ENCODE peak calls at places on chromosomes 7 and 10, in four cellular contexts. B is endodermal cell; I is CD8-positive, alpha-beta T cell; M is fibroblast of mammary gland. Y is an unnamed sample.

GRCh38 chr7:125506331-125506730 is 576.7 kb upstream of the POT1 start:
- DNase-seq in B (peak; percentile 57), I (no peak), M (no peak), Y (no peak)

GRCh38 chr10:70418229-70418628 is 14.3 kb downstream of the EIF4EBP2 start:
- DNase-seq in B (no peak), I (no peak), M (peak; percentile 69), Y (no peak)

GRCh38 chr10:131044379-131044778 is 267.1 kb downstream of the TCERG1L start:
- DNase-seq in B (no peak), I (no peak), M (no peak), Y (no peak)

GRCh38 chr7:101664893-101665471 is 35.9 kb upstream of the MYL10 start:
- DNase-seq in B (no peak), I (no peak), M (no peak), Y (no peak)

GRCh38 chr10:6416892-6417512 is 163.1 kb downstream of the PRKCQ start:
- DNase-seq in B (no peak), I (no peak), M (peak; percentile 59), Y (no peak)

GRCh38 chr10:132043861-132044695 is 21.7 kb upstream of the JAKMIP3 start:
- DNase-seq in B (peak; percentile 33), I (no peak), M (no peak), Y (no peak)

GRCh38 chr7:773622-773915 is 46.5 kb upstream of the PRKAR1B start:
- DNase-seq in B (no peak), I (no peak), M (no peak), Y (no peak)

GRCh38 chr7:145350334-145350733 is 514.5 kb upstream of the TPK1 start:
- DNase-seq in B (no peak), I (no peak), M (no peak), Y (no peak)

GRCh38 chr7:1856161-1856965 is 186.3 kb downstream of the ELFN1 start:
- DNase-seq in B (peak; percentile 44), I (no peak), M (no peak), Y (peak; percentile 8)

DNA sequence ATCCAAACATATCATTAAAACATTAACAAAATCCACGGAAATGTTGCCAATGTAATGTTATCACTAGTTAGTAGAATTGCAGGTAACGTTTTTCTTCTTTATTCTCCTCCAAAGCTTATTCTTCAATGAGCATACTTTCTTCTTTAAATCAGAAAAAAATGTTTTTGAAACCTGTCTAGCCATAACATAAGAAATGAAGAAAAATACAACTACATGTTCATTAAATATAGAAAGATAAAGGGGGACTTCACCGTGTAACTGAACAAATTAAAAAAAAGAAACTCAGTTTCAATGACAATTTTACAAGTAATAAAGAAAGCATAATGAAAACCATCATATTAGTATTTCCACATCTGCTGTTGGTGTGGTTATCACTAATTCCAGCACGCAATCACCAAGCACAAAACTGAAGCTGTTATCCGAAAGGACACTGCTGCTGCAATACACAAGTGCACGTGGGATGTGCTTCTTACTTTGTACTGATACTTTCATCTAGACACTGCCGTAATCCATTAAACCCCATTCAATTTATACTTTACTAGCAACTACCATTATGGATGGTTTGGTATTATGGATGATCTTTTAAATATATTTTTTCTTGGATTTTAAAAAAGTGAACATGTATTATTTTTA is 9.6 kb downstream of the ESYT2 start:
- DNase-seq in B (no peak), I (no peak), M (peak; percentile 49), Y (no peak)
- H3K4me3 ChIP-seq in B (peak overlapping the region; percentile 73), I (no peak overlapping the region), M (no peak overlapping the region), Y (no peak overlapping the region)

DNA sequence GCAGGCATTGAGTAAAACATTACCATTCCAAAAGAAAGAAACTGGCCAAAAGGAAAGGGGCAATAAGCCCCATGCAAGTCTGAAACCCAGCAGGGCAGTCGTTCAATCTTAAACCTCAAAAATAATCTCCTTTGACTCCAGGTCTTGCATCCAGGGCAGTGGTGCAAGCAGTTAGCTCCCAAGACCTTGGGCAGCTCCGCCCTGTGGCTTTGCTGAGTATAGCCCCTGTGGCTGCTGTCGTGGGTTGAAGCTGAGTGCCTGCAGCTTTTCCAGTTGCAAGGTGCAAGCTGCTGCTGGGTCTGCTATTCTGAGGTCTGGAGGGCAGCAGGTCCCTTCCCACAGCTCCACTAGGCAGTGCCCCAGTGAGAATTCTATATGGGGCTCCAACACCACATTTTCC is 580.1 kb upstream of the AUTS2 start:
- DNase-seq in B (peak; percentile 85), I (no peak), M (no peak), Y (no peak)
- TF ChIP-seq CTCF in B (peak; percentile 82), I (no peak), M (peak; percentile 9), Y (no peak)

DNA sequence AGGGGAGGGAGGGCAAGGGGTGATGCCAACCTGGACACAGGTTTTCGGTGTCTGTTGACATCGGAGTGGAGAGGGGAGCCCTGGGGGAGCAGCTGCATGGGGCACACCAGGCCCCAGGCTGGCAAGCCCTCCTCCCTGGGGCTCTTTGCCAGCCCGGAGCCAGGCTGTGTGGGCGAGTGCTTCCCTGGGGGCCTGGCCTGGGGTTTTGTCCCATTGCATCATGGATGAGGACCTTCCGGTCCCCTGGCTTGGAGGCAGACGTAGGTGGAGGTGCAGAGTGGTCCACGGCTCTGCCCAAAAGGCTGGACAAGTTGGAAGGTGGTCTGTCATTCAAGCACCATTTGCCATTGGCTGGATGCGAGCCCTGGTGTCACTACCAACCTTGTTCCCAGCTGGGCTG is 34.8 kb downstream of the ZMIZ1 start:
- DNase-seq in B (no peak), I (no peak), M (no peak), Y (no peak)
- H3K4me3 ChIP-seq in B (no peak overlapping the region), I (no peak overlapping the region), M (no peak overlapping the region), Y (no peak overlapping the region)

DNA sequence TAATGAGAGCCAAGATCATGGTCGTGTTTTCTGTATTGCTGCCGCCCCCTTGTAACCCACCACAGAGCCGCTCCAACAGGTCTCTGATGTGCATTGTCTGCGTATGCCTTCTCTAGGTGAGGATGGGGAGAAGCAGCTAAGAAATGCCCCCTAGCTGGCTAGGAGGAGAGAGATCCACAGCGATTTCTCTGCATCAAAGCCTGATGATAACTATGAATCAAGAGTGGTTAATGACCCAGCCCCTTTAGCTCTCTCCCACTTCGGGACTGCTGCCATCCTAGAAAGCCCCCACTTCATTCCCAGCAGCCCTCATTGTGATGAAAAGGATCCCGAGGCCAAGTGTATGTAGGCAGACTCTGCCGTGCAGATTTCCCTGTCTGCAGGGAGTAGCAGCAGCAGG is 3.0 kb downstream of the PLXNA4 start:
- DNase-seq in B (no peak), I (no peak), M (no peak), Y (no peak)
- TF ChIP-seq CTCF in B (no peak), I (no peak), M (no peak), Y (no peak)

GRCh38 chr10:119818889-119819270 is 53.8 kb downstream of the MCMBP start:
- DNase-seq in B (no peak), I (no peak), M (no peak), Y (no peak)
- H3K4me3 ChIP-seq in B (peak overlapping the region; percentile 91), I (no peak overlapping the region), M (peak overlapping the region; percentile 31), Y (no peak overlapping the region)

GRCh38 chr10:123301077-123301875 is 147.1 kb downstream of the BUB3 start:
- DNase-seq in B (peak; percentile 11), I (no peak), M (peak; percentile 68), Y (peak; percentile 13)
- TF ChIP-seq CTCF in B (no peak), I (no peak), M (no peak), Y (no peak)

GRCh38 chr7:120991133-120991532 is 2.6 kb downstream of the CPED1 start:
- DNase-seq in B (no peak), I (no peak), M (no peak), Y (no peak)
- H3K4me3 ChIP-seq in B (no peak overlapping the region), I (no peak overlapping the region), M (peak overlapping the region; percentile 70), Y (peak overlapping the region; percentile 41)

GRCh38 chr7:110645616-110646015 is 445.3 kb upstream of the LRRN3 start:
- DNase-seq in B (no peak), I (no peak), M (no peak), Y (no peak)
- TF ChIP-seq CTCF in B (no peak), I (no peak), M (no peak), Y (no peak)

GRCh38 chr10:80488539-80489066 is 34.5 kb downstream of the TSPAN14 start:
- DNase-seq in B (no peak), I (no peak), M (no peak), Y (no peak)
- H3K4me3 ChIP-seq in B (no peak overlapping the region), I (peak overlapping the region; percentile 15), M (no peak overlapping the region), Y (no peak overlapping the region)

GRCh38 chr7:90209776-90210175 is 1.8 kb upstream of the STEAP2 start:
- DNase-seq in B (no peak), I (no peak), M (peak; percentile 54), Y (no peak)

GRCh38 chr7:90210475-90210874 is 1.1 kb upstream of the STEAP2 start:
- DNase-seq in B (no peak), I (no peak), M (no peak), Y (no peak)

GRCh38 chr7:90212149-90212495 is 582 bp downstream of the STEAP2 start:
- DNase-seq in B (no peak), I (no peak), M (no peak), Y (no peak)

GRCh38 chr7:90210925-90211324 is 615 bp upstream of the STEAP2 start:
- DNase-seq in B (peak; percentile 61), I (no peak), M (no peak), Y (no peak)

DNA sequence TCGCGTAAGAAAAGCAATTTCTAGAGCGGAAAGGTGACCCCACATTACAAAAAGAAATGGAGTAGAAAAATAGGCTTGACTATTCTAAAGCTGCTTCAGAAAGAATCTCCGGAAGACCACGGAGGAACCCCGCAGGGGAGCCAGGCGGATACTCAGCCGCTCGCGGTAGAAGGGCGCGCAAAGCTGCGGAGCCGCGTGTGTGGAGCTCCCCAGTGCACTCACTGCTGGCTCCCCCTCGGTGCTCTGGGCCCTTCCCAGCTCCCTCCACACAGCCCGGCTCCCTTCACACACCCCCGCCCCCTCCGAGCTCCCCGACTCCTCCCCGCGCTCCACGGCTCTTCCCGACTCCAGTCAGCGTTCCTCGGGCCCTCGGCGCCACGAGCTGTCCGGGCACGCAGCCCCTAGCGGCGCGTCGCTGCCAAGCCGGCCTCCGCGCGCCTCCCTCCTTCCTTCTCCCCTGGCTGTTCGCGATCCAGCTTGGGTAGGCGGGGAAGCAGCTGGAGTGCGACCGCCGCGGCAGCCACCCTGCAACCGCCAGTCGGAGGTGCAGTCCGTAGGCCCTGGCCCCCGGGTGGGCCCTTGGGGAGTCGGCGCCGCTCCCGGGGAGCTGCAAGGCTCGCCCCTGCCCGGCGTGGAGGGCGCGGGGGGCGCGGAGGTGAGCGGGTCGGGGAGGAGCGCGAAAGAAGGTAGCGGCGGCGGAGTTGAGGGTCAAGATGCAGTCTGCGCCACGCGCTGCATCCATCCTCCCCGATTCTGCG is at the start of gene STEAP2:
- DNase-seq in B (peak; percentile 96), I (no peak), M (peak; percentile 92), Y (peak; percentile 84)
- TF ChIP-seq CTCF in B (peak; percentile 81), I (no peak), M (no peak), Y (peak; percentile 22)

Y was measured in heart right ventricle.